ENCODE peak calls at places on chromosomes 11 and 22, in eight cellular contexts. W, R, Q, Z, N, T, J and Y are unnamed samples.

GRCh38 chr11:18599739-18600230 is at the start of gene MISFA:
- DNase-seq in W (no peak), R (no peak), Q (no peak), Z (no peak), N (no peak), T (no peak), J (no peak), Y (no peak)

GRCh38 chr22:39234867-39235687 is 9.7 kb downstream of the PDGFB start:
- DNase-seq in W (peak; percentile 73), R (peak; percentile 76), Q (peak; percentile 58), Z (no peak), N (peak; percentile 75), T (peak; percentile 83), J (peak; percentile 74), Y (no peak)

GRCh38 chr11:2261436-2262230 is 8.8 kb downstream of the ASCL2 start:
- DNase-seq in W (no peak), R (peak; percentile 14), Q (no peak), Z (no peak), N (no peak), T (no peak), J (peak; percentile 43), Y (no peak)

GRCh38 chr11:86696004-86696403 is 23.6 kb upstream of the ME3 start:
- DNase-seq in W (no peak), R (no peak), Q (peak; percentile 96), Z (no peak), N (no peak), T (no peak), J (no peak), Y (no peak)

GRCh38 chr11:118691926-118692830 is 12.7 kb upstream of the TREH start:
- DNase-seq in W (peak; percentile 30), R (no peak), Q (peak; percentile 11), Z (no peak), N (no peak), T (no peak), J (no peak), Y (no peak)

GRCh38 chr11:35066783-35067476 is 72.0 kb upstream of the CD44 start:
- DNase-seq in W (no peak), R (no peak), Q (no peak), Z (no peak), N (no peak), T (no peak), J (no peak), Y (no peak)

GRCh38 chr11:70415176-70415575 is 16.8 kb downstream of the CTTN start:
- DNase-seq in W (peak; percentile 31), R (no peak), Q (no peak), Z (no peak), N (no peak), T (no peak), J (no peak), Y (no peak)

GRCh38 chr11:36447947-36448346 is 62.1 kb downstream of the TRAF6 start:
- DNase-seq in W (peak; percentile 50), R (no peak), Q (peak; percentile 98), Z (no peak), N (no peak), T (no peak), J (peak; percentile 70), Y (no peak)

GRCh38 chr11:125348141-125348651 is 147.9 kb downstream of the FEZ1 start:
- DNase-seq in W (no peak), R (no peak), Q (no peak), Z (no peak), N (no peak), T (no peak), J (no peak), Y (no peak)

DNA sequence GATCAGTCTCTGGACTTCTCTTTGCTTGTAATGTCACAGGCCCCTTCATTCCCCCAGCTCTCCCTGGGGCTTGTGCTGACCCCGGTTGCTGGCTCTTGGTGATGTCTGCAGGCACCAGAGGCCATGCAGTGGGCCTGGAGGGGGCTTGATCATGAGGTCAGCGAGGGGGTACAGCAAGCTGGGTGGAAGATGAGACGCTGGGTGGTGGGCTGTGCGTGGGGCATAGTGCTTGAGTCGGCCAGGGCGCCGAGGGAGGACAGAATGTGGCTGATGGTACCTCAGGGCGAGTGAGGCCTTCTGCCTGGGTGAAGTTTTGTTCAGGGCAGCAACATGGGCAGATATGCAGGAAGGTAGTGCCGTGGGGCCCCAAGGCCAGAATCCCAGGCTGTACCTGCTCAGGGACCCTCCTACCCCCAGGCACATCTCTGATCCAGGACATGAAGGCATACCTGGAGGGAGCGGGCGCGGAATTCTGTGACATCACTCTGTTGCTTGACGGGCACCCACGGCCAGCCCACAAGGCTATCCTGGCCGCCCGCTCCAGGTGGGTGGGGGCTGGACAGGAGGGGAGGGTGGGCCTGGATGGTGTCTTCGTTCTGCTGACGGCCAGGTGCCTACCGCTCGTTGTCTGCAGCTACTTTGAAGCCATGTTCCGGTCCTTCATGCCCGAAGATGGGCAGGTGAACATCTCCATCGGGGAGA is 6.4 kb downstream of the THAP7 start:
- DNase-seq in W (no peak), R (no peak), Q (no peak), Z (no peak), N (no peak), T (no peak), J (no peak), Y (no peak)
- H3K4me3 ChIP-seq in W (no peak overlapping the region), R (no peak overlapping the region), Q (no peak overlapping the region), Z (no peak overlapping the region), N (no peak overlapping the region), T (no peak overlapping the region), J (no peak overlapping the region), Y (no peak overlapping the region)

GRCh38 chr11:65650547-65651338 is 12.0 kb downstream of the RELA start:
- DNase-seq in W (no peak), R (peak; percentile 22), Q (peak; percentile 26), Z (no peak), N (peak; percentile 55), T (peak; percentile 13), J (peak; percentile 91), Y (no peak)

GRCh38 chr11:65651589-65652510 is 10.9 kb downstream of the RELA start:
- DNase-seq in W (peak; percentile 55), R (peak; percentile 89), Q (peak; percentile 79), Z (no peak), N (peak; percentile 86), T (peak; percentile 36), J (peak; percentile 68), Y (no peak)

GRCh38 chr11:65653229-65654225 is 9.2 kb downstream of the RELA start:
- DNase-seq in W (peak; percentile 45), R (no peak), Q (no peak), Z (no peak), N (peak; percentile 77), T (no peak), J (no peak), Y (no peak)

GRCh38 chr11:65651339-65651588 is 11.5 kb downstream of the RELA start:
- DNase-seq in W (no peak), R (no peak), Q (no peak), Z (no peak), N (no peak), T (no peak), J (no peak), Y (no peak)

DNA sequence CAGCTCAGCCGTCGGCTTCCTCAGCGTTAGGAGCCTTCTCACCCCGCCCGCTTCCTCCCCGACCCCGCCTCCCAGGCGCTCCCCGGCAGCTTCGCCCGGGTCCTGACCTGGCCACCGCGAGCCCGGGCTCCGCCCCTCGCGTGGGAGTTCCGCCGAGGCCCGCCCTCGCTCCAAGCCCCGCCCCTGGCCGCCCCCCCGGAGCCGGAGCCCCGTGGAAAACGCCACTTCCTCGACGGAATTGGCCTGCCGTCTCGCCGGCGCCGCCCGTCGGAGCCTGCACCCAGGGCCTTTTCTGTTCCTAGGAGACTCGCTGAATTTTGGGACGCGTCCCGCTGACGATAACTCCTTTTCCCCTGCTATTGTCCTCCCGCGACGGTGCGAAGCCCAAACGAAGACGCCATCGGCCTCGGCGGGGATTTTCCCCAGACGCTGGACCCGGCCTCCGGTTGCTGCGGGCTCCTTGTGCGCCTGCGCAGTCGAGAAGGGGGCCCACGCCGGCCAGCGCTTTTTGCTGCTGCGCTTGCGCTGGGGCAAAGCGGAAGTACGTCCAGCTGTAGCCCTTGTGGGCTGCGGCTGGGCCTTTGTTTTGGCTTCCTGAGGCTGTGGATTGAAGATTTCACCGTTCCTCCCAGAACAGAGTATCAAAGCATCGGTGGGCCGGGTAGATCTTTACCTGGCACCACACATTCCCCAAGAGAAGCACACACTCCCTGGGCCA is 10.0 kb downstream of the RELA start:
- DNase-seq in W (peak; percentile 93), R (peak; percentile 96), Q (peak; percentile 82), Z (peak; percentile 92), N (peak; percentile 95), T (peak; percentile 95), J (peak; percentile 92), Y (peak; percentile 70)
- H3K4me1 ChIP-seq in W (peaks cover 37% of the 10 kb centered on the region), R (peaks cover 21% of the 10 kb centered on the region), Q (peaks cover 35% of the 10 kb centered on the region), Z (peaks cover 10% of the 10 kb centered on the region), N (peaks cover 44% of the 10 kb centered on the region), T (peaks cover 68% of the 10 kb centered on the region), J (peaks cover 26% of the 10 kb centered on the region), Y (peaks cover 21% of the 10 kb centered on the region)

GRCh38 chr11:133441964-133442660 is 90.2 kb downstream of the OPCML start:
- DNase-seq in W (no peak), R (no peak), Q (no peak), Z (no peak), N (no peak), T (no peak), J (no peak), Y (no peak)
- H3K4me3 ChIP-seq in W (no peak overlapping the region), R (no peak overlapping the region), Q (no peak overlapping the region), Z (no peak overlapping the region), N (no peak overlapping the region), T (no peak overlapping the region), J (no peak overlapping the region), Y (no peak overlapping the region)

GRCh38 chr11:134657631-134658030 is 245.6 kb upstream of the B3GAT1 start:
- DNase-seq in W (no peak), R (peak; percentile 4), Q (no peak), Z (no peak), N (peak; percentile 10), T (no peak), J (no peak), Y (no peak)
- H3K4me1 ChIP-seq in W (no peaks in the 10 kb centered on the region), R (no peaks in the 10 kb centered on the region), Q (no peaks in the 10 kb centered on the region), Z (no peaks in the 10 kb centered on the region), N (no peaks in the 10 kb centered on the region), T (no peaks in the 10 kb centered on the region), J (no peaks in the 10 kb centered on the region), Y (no peaks in the 10 kb centered on the region)

GRCh38 chr11:10375280-10376048 is 70.6 kb downstream of the ADM start:
- DNase-seq in W (no peak), R (no peak), Q (no peak), Z (no peak), N (no peak), T (no peak), J (no peak), Y (no peak)
- H3K4me3 ChIP-seq in W (no peak overlapping the region), R (no peak overlapping the region), Q (no peak overlapping the region), Z (no peak overlapping the region), N (no peak overlapping the region), T (no peak overlapping the region), J (no peak overlapping the region), Y (no peak overlapping the region)